ENCODE peak calls at places on chromosome 18, in seven cellular contexts. K, W, G, P, C, E and M are unnamed samples.

GRCh38 chr18:13287372-13287771 is 68.8 kb downstream of the LDLRAD4 start:
- DNase-seq in K (no peak), W (no peak), G (no peak), P (no peak), C (no peak), E (no peak), M (no peak)

GRCh38 chr18:7902399-7902839 is 335.3 kb downstream of the PTPRM start:
- DNase-seq in K (no peak), W (no peak), G (no peak), P (peak), C (no peak), E (no peak), M (no peak)

GRCh38 chr18:75060185-75060584 is 148.8 kb downstream of the PTGR3 start:
- DNase-seq in K (no peak), W (no peak), G (no peak), P (no peak), C (no peak), E (no peak), M (no peak)

GRCh38 chr18:79781331-79781941 is 16.3 kb upstream of the KCNG2 start:
- DNase-seq in K (peak), W (peak), G (no peak), P (no peak), C (no peak), E (no peak), M (no peak)

GRCh38 chr18:3061581-3062416 is 48.9 kb upstream of the LPIN2 start:
- DNase-seq in K (no peak), W (peak), G (peak), P (no peak), C (no peak), E (peak), M (no peak)

GRCh38 chr18:63506336-63506646 is 29.5 kb downstream of the SERPINB5 start:
- DNase-seq in K (no peak), W (no peak), G (no peak), P (no peak), C (no peak), E (no peak), M (no peak)

GRCh38 chr18:58766164-58766563 is 94.9 kb downstream of the MALT1 start:
- DNase-seq in K (peak), W (peak), G (peak), P (peak), C (no peak), E (no peak), M (peak)

GRCh38 chr18:77077836-77078456 is 54.6 kb downstream of the MBP start:
- DNase-seq in K (no peak), W (no peak), G (no peak), P (no peak), C (no peak), E (no peak), M (no peak)

GRCh38 chr18:11760498-11761158 is 71.6 kb downstream of the GNAL start:
- DNase-seq in K (no peak), W (no peak), G (no peak), P (no peak), C (no peak), E (no peak), M (no peak)